ENCODE peak calls at places on chromosomes 3 and 15, in five cellular contexts. O is tibial nerve, L is transverse colon, V is uterus, M is testis. C is an unnamed sample.

GRCh38 chr15:42046597-42046996 is 25.8 kb upstream of the PLA2G4E start:
- DNase-seq in O (no peak), L (no peak), V (no peak), M (no peak), C (no peak)

GRCh38 chr3:4985330-4986174 is 6.3 kb downstream of the BHLHE40 start:
- DNase-seq in O (peak), L (no peak), V (peak), M (no peak), C (no peak)

GRCh38 chr15:35595656-35596055 is 49.7 kb upstream of the DPH6 start:
- DNase-seq in O (no peak), L (no peak), V (no peak), M (no peak), C (no peak)

GRCh38 chr3:71973337-71974030 is 188.5 kb upstream of the PROK2 start:
- DNase-seq in O (no peak), L (no peak), V (no peak), M (no peak), C (no peak)

GRCh38 chr3:64259646-64260045 is 34.4 kb upstream of the PRICKLE2 start:
- DNase-seq in O (no peak), L (no peak), V (no peak), M (no peak), C (no peak)

GRCh38 chr3:197880361-197881339 is 69.3 kb upstream of the RPL35A start:
- DNase-seq in O (no peak), L (no peak), V (no peak), M (no peak), C (no peak)

GRCh38 chr3:14847613-14848541 is 29.1 kb downstream of the FGD5 start:
- DNase-seq in O (no peak), L (peak), V (peak), M (no peak), C (peak)

GRCh38 chr3:44960387-44961026 is 15.5 kb downstream of the ZDHHC3 start:
- DNase-seq in O (no peak), L (no peak), V (no peak), M (no peak), C (no peak)

GRCh38 chr15:28094732-28095521 is 4.2 kb downstream of the OCA2 start:
- DNase-seq in O (no peak), L (peak), V (no peak), M (no peak), C (peak)

GRCh38 chr15:53586815-53587214 is 172.6 kb downstream of the WDR72 start:
- DNase-seq in O (no peak), L (peak), V (no peak), M (peak), C (peak)

GRCh38 chr15:75674366-75674765 is 26.7 kb downstream of the SNX33 start:
- DNase-seq in O (no peak), L (no peak), V (no peak), M (no peak), C (no peak)
- TF ChIP-seq POLR2A in O (no peak), L (no peak), V (no peak), M (no peak), C (no peak)

GRCh38 chr3:195823286-195823685 is 11.6 kb upstream of the MUC4 start:
- DNase-seq in O (no peak), L (peak), V (no peak), M (no peak), C (peak)

GRCh38 chr3:195825191-195825588 is 13.5 kb upstream of the MUC4 start:
- DNase-seq in O (no peak), L (no peak), V (no peak), M (no peak), C (peak)

GRCh38 chr3:195822131-195822696 is 10.5 kb upstream of the MUC4 start:
- DNase-seq in O (no peak), L (no peak), V (no peak), M (no peak), C (no peak)

GRCh38 chr3:195825857-195826804 is 14.4 kb upstream of the MUC4 start:
- DNase-seq in O (no peak), L (no peak), V (no peak), M (no peak), C (no peak)

DNA sequence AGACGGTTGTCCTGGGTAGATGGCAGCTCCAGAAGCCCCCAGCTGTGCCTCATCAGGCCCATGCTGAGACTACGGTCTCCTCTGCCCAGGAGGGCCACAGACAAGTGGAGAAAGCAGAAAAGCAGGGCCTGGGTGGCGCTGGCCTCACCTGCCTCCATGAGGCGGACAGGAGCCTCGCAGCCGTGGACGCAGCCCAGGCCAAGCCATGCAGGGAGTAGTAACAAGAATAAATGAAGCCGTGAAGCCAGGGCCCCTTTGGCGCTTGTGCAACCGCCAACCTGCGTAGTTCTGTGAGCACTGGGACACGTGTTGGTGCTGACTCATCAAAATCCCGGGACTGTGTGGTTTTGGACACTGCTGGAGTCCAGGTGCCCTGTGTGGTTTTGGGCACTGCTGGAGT is 12.3 kb upstream of the MUC4 start:
- DNase-seq in O (no peak), L (peak), V (no peak), M (no peak), C (no peak)
- TF ChIP-seq POLR2A in O (no peak), L (no peak), V (no peak), M (no peak), C (no peak)

GRCh38 chr15:75843618-75844610 is 667 bp downstream of the UBE2Q2 start:
- DNase-seq in O (peak), L (peak), V (peak), M (peak), C (peak)

GRCh38 chr15:75844629-75845390 is 1.6 kb downstream of the UBE2Q2 start:
- DNase-seq in O (no peak), L (no peak), V (no peak), M (no peak), C (no peak)

GRCh38 chr15:75840659-75841058 is 2.6 kb upstream of the UBE2Q2 start:
- DNase-seq in O (peak), L (no peak), V (peak), M (peak), C (no peak)

DNA sequence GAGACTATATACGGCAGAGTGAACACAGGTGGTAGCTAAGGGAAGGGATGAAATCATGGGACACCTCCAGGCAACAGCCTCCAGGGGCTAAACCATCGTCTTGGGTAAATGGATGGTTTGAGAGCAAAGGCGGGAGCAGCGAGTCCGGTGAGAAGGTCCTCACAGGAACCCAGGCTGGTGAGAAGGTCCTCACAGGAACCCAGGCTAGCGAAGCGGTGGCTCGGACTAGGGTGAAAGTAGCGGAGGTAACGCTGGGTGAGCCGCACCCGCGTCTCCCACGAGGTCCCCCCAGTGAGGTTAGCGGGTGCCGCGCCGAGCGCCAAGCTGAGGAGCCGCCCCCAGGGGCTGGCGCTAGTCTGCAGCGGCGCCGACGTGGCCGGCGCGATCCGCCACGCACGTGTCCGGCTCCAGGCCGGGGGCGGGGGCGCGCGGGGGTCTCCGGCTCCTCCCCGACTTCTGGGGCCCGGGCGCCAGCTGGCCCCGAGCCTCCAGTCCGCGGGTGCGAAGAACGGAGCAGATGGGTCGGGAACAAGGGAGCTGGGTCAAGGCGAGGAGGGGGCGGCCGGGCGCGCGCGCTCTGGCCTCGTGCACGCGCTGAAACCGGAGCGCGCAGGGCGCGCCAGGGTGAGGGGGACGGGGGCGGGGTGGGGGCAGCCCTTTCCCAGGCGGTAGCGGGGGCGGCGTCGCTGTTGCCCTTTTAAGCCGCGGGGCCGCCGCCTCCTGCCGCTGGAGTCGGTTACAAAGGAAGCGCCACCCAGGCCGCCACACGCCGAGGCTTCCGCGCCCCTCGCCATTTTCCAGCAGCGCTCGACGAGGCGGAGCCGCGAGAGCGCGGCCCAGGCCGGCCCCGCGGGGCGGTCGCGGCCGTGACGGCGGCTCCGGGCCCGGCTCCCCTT is at the start of gene UBE2Q2:
- DNase-seq in O (peak), L (peak), V (peak), M (peak), C (peak)
- TF ChIP-seq POLR2A in O (peak), L (no peak), V (peak), M (no peak), C (no peak)

DNA sequence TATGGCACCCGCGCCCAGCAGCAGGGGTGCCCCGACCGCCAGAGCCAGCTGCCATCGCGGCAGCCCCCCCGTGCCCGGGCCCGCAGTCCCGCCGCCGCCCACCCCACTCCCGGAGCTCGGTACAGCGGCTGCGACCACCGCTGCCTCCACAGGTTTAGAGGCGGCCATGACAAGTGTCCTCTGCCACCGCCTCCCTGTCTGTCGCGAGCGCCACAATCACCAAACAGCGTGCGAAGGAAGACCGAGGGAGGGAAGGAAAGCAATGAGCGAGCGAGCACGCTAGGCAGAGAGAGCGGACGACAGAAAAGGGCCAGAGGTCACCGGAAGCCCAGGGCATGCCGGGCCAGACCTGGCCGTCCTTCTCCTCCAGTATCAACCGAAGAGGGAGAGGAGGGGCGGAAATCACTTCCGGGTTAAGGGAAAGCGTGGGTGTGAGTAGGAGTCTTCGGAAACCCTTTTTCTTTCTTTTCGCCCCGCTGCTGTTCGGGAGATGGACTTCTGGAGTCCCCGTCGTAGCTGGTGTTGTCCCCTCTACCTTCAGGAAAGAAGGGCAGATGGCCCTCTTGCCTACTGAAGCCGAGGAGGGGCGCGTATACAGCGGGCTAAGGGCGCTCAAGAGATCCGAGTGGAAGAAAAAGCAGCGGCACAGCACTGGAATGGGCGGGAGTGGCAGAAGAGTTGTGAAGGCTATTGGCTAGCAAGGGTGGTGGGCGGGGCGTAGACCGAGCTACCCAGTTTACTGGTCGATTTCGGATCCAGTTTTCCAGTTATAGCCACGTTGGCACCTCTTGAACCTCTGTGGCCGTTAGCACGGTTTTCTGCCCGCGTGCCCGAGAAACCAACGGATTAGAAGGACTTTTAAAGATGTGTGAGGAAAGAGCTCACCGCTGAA is at the start of the genes LNP1 and TOMM70:
- DNase-seq in O (peak), L (peak), V (peak), M (peak), C (peak)
- TF ChIP-seq POLR2A in O (peak), L (peak), V (peak), M (no peak), C (peak)

GRCh38 chr3:23916886-23917815 is at the start of the genes NKIRAS1 and RPL15:
- DNase-seq in O (peak), L (peak), V (peak), M (peak), C (peak)

GRCh38 chr3:23920151-23920655 is 3.3 kb downstream of the RPL15 start:
- DNase-seq in O (no peak), L (no peak), V (no peak), M (no peak), C (no peak)

GRCh38 chr3:23919628-23920027 is 2.7 kb downstream of the RPL15 start:
- DNase-seq in O (no peak), L (no peak), V (no peak), M (no peak), C (no peak)

GRCh38 chr3:23923786-23924185 is 6.9 kb downstream of the RPL15 start:
- DNase-seq in O (no peak), L (no peak), V (no peak), M (no peak), C (no peak)

GRCh38 chr3:23921052-23921511 is 4.2 kb downstream of the RPL15 start:
- DNase-seq in O (no peak), L (no peak), V (no peak), M (no peak), C (no peak)
- TF ChIP-seq POLR2A in O (no peak), L (no peak), V (no peak), M (no peak), C (no peak)

GRCh38 chr3:83321457-83321856 is 1560.0 kb upstream of the GBE1 start:
- DNase-seq in O (no peak), L (no peak), V (no peak), M (no peak), C (no peak)

GRCh38 chr3:83321891-83322290 is 1560.4 kb upstream of the GBE1 start:
- DNase-seq in O (no peak), L (no peak), V (no peak), M (no peak), C (no peak)

GRCh38 chr3:83320726-83321125 is 1559.3 kb upstream of the GBE1 start:
- DNase-seq in O (no peak), L (no peak), V (no peak), M (no peak), C (no peak)

GRCh38 chr3:83317605-83318004 is 1556.2 kb upstream of the GBE1 start:
- DNase-seq in O (no peak), L (no peak), V (no peak), M (no peak), C (no peak)
- TF ChIP-seq POLR2A in O (no peak), L (no peak), V (no peak), M (no peak), C (no peak)

GRCh38 chr3:77873599-77873998 is 833.7 kb downstream of the ROBO2 start:
- DNase-seq in O (peak), L (no peak), V (no peak), M (no peak), C (no peak)

GRCh38 chr3:77868725-77869124 is 828.8 kb downstream of the ROBO2 start:
- DNase-seq in O (no peak), L (no peak), V (no peak), M (no peak), C (no peak)

GRCh38 chr3:77871436-77871835 is 831.5 kb downstream of the ROBO2 start:
- DNase-seq in O (no peak), L (no peak), V (no peak), M (no peak), C (no peak)

DNA sequence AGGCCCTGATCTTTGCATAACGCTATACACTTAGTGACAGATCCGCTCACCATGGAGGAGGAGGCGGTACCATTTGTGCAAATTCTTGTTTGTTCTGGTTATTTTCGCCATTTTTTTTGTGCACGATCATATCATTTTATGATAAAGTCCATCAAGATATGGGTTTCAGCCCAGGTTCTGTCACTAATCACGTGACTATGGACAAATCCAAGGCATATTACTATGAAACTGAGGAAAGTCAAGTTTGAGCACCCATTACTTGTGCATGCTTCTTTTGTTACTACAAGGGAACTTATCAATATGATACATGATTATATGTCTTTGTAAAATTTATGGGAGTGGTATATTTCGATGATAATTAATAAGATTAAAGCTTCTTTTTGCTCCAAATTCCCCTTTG is 829.5 kb downstream of the ROBO2 start:
- DNase-seq in O (no peak), L (no peak), V (no peak), M (no peak), C (no peak)
- TF ChIP-seq POLR2A in O (no peak), L (no peak), V (no peak), M (no peak), C (no peak)

DNA sequence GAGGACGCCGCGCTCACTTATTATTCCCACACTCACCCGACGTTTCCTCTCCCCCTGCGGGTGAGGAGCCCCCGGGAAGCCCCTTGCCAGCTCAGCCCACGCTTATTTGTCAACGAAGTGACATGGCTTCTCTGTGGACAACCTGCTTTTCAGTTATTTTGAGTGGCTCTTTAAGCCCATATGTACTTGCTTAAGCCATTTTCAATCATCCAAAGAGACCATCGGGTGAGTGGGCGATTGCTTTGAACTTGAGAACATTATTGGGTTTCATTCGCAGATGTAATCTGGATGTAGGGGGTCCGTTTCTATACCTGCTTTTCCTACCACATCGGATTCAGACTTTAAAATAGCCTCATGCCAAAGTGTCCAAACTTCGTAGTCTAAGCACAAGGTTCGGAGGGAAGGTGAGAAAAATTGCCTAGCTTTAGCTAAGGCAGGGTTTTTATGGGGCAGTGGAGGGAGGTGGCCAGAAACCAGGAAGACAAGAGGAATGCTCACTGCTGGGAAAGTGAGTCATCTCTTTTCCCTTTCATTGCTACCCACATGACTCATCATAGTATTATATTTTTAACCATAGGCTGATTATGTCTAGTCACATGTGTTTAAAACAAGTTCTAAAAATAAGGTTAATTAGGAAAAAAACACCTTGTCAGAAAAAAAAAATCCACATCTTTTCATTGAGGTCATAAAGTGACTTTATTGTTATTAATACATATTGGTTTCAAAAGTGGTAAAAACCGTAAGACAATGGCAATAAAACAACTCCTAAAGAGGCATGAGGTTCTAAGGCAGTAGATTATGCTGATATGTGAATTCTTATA is 773.1 kb upstream of the NR2F2 start:
- DNase-seq in O (peak), L (no peak), V (peak), M (no peak), C (no peak)
- TF ChIP-seq POLR2A in O (no peak), L (no peak), V (no peak), M (no peak), C (no peak)